ENCODE peak calls at places on chromosomes 11 and 22, in six cellular contexts. Z, S, P, F, A and O are unnamed samples.

GRCh38 chr11:122097419-122098001 is 18.5 kb downstream of the BLID start:
- DNase-seq in Z (no peak), S (no peak), P (peak), F (no peak), A (no peak), O (no peak)

GRCh38 chr11:100635194-100635593 is 51.9 kb upstream of the ARHGAP42 start:
- DNase-seq in Z (no peak), S (no peak), P (no peak), F (no peak), A (no peak), O (no peak)

GRCh38 chr11:76614471-76615183 is 55.9 kb downstream of the LRRC32 start:
- DNase-seq in Z (no peak), S (peak), P (no peak), F (no peak), A (no peak), O (no peak)

GRCh38 chr11:86790073-86790727 is 10.1 kb upstream of the PRSS23 start:
- DNase-seq in Z (no peak), S (no peak), P (no peak), F (no peak), A (no peak), O (no peak)

GRCh38 chr11:108538022-108538424 is 39.8 kb upstream of the POGLUT3 start:
- DNase-seq in Z (no peak), S (no peak), P (peak), F (peak), A (no peak), O (peak)

GRCh38 chr11:86513746-86514373 is 139.2 kb downstream of the CCDC81 start:
- DNase-seq in Z (no peak), S (no peak), P (no peak), F (no peak), A (no peak), O (no peak)

GRCh38 chr11:70155386-70155785 is 47.7 kb upstream of the FADD start:
- DNase-seq in Z (no peak), S (no peak), P (no peak), F (peak), A (no peak), O (no peak)

GRCh38 chr11:120409655-120410054 is 73.4 kb downstream of the ARHGEF12 start:
- DNase-seq in Z (no peak), S (no peak), P (no peak), F (no peak), A (no peak), O (no peak)

GRCh38 chr22:20010307-20011122 is 6.1 kb downstream of the ARVCF start:
- DNase-seq in Z (no peak), S (no peak), P (no peak), F (no peak), A (no peak), O (no peak)

GRCh38 chr11:128467610-128468041 is 119.7 kb downstream of the ETS1 start:
- DNase-seq in Z (no peak), S (peak), P (no peak), F (peak), A (no peak), O (peak)

GRCh38 chr11:65204646-65205601 is 23.2 kb downstream of the CAPN1 start:
- DNase-seq in Z (no peak), S (no peak), P (no peak), F (no peak), A (peak), O (peak)

GRCh38 chr22:49920859-49921258 is 2.4 kb downstream of the CRELD2 start:
- DNase-seq in Z (no peak), S (no peak), P (no peak), F (no peak), A (no peak), O (no peak)

GRCh38 chr11:45933131-45933821 is 10.8 kb downstream of the LARGE2 start:
- DNase-seq in Z (peak), S (no peak), P (no peak), F (no peak), A (no peak), O (no peak)

DNA sequence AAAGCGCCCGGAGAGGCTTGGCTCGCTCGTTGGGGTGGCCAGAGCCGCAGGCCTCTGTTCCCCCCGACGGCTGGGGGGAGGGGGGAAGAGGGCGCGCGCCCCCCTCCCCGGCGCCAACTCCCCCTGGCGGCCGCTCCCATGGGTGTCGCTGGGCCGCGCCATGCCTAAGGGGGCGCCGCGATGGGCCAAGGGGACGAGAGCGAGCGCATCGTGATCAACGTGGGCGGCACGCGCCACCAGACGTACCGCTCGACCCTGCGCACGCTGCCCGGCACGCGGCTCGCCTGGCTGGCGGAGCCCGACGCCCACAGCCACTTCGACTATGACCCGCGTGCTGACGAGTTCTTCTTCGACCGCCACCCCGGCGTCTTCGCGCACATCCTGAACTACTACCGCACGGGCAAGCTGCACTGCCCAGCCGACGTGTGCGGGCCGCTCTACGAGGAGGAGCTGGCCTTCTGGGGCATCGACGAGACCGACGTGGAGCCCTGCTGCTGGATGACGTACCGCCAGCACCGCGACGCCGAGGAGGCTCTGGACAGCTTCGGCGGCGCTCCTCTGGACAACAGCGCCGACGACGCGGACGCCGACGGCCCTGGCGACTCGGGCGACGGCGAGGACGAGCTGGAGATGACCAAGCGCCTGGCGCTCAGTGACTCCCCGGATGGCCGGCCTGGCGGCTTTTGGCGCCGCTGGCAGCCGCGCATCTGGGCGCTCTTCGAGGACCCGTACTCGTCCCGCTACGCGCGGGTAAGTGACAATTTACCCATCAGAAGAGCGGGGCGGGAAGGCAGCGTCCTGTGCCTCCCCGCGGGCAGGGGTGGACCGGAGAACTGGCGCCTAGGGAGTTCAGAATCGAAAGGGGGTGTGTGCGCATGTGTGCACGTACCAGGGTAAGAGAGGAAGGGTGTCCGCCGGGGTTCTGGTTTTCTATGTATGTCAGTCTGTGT is 1.5 kb downstream of the KCNC1 start:
- DNase-seq in Z (no peak), S (no peak), P (no peak), F (no peak), A (no peak), O (no peak)
- TF ChIP-seq CTCF in Z (no peak), S (peak), P (no peak), F (no peak), A (no peak), O (no peak)

DNA sequence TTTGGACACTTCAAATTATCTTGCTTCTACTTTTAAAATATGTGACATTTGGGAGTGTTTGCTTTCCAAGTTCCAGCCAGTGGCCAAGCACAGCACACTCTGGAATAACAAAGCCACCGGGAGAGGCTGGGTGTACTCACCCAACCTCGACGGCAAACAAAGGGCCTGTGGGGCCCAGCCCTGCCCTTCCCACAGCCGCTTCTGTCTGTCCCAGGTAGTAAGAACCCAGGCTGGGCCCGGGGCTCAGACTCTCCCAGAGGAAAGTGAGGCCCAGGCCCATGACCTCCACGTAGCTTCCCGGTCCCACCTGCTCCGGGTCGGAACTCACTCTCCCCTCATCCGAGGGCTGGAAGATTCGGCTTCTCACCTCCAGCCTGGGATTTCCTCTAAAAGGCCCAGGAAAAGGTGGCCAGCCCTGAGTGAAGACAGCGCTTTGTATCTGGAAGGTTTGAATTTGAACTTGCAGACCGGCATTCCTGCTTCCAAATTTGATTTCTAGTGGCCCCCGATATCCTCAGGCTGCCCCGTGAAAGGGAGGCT is 93.5 kb downstream of the CELSR1 start:
- DNase-seq in Z (no peak), S (no peak), P (peak), F (no peak), A (no peak), O (no peak)
- TF ChIP-seq CTCF in Z (no peak), S (no peak), P (no peak), F (no peak), A (no peak), O (no peak)

DNA sequence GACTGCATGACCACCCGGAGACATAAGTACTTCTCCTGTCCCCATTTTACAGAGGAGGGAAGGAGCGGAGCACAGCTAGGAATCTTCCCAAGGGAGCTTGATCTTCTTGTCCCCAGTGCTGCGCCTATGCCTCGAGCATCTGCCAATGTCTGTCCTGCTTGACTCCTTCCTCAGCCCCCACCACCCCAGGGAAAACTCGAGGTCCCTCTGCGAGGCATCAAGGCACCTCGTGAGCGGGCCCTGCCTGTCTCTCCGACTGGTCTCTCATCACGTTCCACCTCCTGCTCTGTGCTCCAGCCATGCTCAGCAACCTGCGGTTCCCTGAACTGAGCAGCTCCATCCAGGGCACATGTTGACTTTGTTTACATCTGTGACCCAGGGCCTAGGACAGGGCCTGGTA is 2.5 kb downstream of the NCF4 start:
- DNase-seq in Z (no peak), S (no peak), P (no peak), F (no peak), A (no peak), O (no peak)
- TF ChIP-seq CTCF in Z (no peak), S (no peak), P (no peak), F (no peak), A (no peak), O (no peak)

DNA sequence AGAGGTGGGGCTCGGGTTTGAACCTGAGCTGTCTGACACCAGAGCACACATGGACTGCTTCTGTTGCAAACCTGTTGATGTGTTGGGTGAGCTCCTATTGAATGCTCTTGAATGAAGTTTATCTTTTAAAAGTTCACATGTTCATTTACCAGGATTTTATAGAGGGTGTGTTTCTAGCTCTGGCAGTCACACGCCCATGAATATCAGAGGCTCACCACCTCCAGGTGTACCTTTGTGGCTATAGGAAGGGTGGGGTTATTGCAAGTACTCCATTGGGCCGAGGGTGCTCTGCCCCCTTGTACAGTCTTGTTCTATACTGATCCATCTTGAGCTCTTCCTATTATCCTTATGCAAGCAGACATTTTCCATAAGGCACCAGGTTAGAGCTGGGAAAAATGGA is 9.2 kb downstream of the ENDOD1 start:
- DNase-seq in Z (no peak), S (no peak), P (no peak), F (no peak), A (no peak), O (no peak)
- TF ChIP-seq CTCF in Z (no peak), S (no peak), P (no peak), F (no peak), A (no peak), O (no peak)

GRCh38 chr11:67732045-67732787 is 57.8 kb upstream of the ALDH3B2 start:
- DNase-seq in Z (peak), S (no peak), P (peak), F (peak), A (no peak), O (peak)
- TF ChIP-seq CTCF in Z (peak), S (peak), P (no peak), F (no peak), A (no peak), O (peak)

GRCh38 chr11:117730256-117730800 is 66.7 kb downstream of the DSCAML1 start:
- DNase-seq in Z (no peak), S (no peak), P (no peak), F (no peak), A (no peak), O (no peak)
- TF ChIP-seq CTCF in Z (no peak), S (no peak), P (no peak), F (no peak), A (no peak), O (no peak)

GRCh38 chr11:1228183-1228821 is 5.4 kb downstream of the MUC5B start:
- DNase-seq in Z (peak), S (peak), P (no peak), F (no peak), A (no peak), O (no peak)

GRCh38 chr11:1225386-1226225 is 2.7 kb downstream of the MUC5B start:
- DNase-seq in Z (peak), S (peak), P (no peak), F (no peak), A (no peak), O (no peak)

GRCh38 chr11:1227551-1228182 is 4.8 kb downstream of the MUC5B start:
- DNase-seq in Z (peak), S (peak), P (no peak), F (no peak), A (no peak), O (no peak)

GRCh38 chr11:1226226-1226961 is 3.5 kb downstream of the MUC5B start:
- DNase-seq in Z (peak), S (peak), P (no peak), F (no peak), A (no peak), O (no peak)

DNA sequence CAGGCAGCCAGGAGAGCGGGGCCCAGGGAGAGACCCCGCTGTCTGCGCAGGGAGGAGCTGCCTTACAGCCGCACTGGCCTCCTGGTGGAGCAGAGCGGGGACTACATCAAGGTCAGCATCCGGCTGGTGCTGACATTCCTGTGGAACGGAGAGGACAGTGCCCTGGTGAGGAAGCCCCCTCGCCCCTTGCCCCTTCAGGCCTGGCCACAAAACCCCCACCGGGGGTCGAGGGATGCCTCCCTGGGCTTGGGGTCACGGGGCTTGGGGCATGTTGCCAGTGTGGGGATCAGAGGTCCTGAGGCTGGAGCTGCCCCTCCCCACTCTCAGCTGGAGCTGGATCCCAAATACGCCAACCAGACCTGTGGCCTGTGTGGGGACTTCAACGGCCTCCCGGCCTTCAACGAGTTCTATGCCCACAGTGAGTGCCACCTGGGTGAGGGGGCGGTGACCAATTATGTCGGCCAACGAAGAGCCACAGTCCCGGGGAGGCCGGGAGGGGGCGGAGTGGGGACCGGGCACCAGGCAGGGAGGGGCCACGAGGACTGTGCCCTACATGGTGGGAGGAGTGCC is 4.2 kb downstream of the MUC5B start:
- DNase-seq in Z (peak), S (peak), P (no peak), F (no peak), A (no peak), O (no peak)
- TF ChIP-seq CTCF in Z (no peak), S (no peak), P (no peak), F (no peak), A (peak), O (peak)

DNA sequence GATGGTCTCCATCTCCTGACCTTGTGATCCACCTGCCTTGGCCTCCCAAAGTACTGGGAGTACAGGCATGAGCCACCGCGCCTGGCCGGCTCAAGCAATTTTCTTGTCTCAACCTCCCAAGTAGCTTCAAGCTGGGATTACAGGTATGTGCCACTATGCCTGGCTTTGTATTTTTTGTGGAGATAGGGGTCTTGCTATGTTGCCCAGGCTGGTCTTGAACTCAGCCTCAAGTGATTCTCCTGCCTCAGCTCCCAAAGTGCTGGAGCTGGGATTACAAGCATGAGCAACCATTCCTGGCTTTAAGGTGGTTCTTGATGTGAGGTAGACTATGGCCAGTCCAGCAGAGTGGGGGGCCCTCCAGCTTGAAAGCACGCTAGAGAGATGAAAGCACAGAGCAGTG is 7.6 kb downstream of the POLR2F start:
- DNase-seq in Z (no peak), S (no peak), P (no peak), F (no peak), A (no peak), O (no peak)
- TF ChIP-seq CTCF in Z (no peak), S (no peak), P (no peak), F (no peak), A (no peak), O (no peak)